ENCODE peak calls at places on chromosomes 5 and 9, in eight cellular contexts. One of them, this sample, is unnamed.

GRCh38 chr5:172466062-172466461 is 11.7 kb upstream of the SH3PXD2B start:
- DNase-seq in HCT116: no peak
- DNase-seq in NT2/D1: no peak
- DNase-seq in PC-9: no peak
- DNase-seq in spleen: no peak
- DNase-seq in mammary epithelial cell: no peak
- DNase-seq in retinal pigment epithelial cell: no peak
- DNase-seq in BE2C: no peak
- DNase-seq in this sample: no peak

GRCh38 chr9:110125207-110125751 is 82.7 kb downstream of the C9orf152 start:
- DNase-seq in HCT116: no peak
- DNase-seq in NT2/D1: peak
- DNase-seq in PC-9: no peak
- DNase-seq in spleen: peak
- DNase-seq in mammary epithelial cell: peak
- DNase-seq in retinal pigment epithelial cell: peak
- DNase-seq in BE2C: no peak
- DNase-seq in this sample: no peak

GRCh38 chr5:16776611-16777251 is 159.4 kb downstream of the MYO10 start:
- DNase-seq in HCT116: no peak
- DNase-seq in NT2/D1: peak
- DNase-seq in PC-9: no peak
- DNase-seq in spleen: no peak
- DNase-seq in mammary epithelial cell: no peak
- DNase-seq in retinal pigment epithelial cell: no peak
- DNase-seq in BE2C: peak
- DNase-seq in this sample: no peak

GRCh38 chr9:72540348-72540873 is 19.0 kb downstream of the TMC1 start:
- DNase-seq in HCT116: no peak
- DNase-seq in NT2/D1: no peak
- DNase-seq in PC-9: peak
- DNase-seq in spleen: no peak
- DNase-seq in mammary epithelial cell: peak
- DNase-seq in retinal pigment epithelial cell: no peak
- DNase-seq in BE2C: no peak
- DNase-seq in this sample: no peak

GRCh38 chr5:35863159-35863558 is 6.5 kb downstream of the IL7R start:
- DNase-seq in HCT116: no peak
- DNase-seq in NT2/D1: no peak
- DNase-seq in PC-9: no peak
- DNase-seq in spleen: no peak
- DNase-seq in mammary epithelial cell: no peak
- DNase-seq in retinal pigment epithelial cell: no peak
- DNase-seq in BE2C: no peak
- DNase-seq in this sample: no peak

GRCh38 chr9:129570450-129571297 is 50.2 kb downstream of the C9orf50 start:
- DNase-seq in HCT116: peak
- DNase-seq in NT2/D1: no peak
- DNase-seq in PC-9: peak
- DNase-seq in spleen: no peak
- DNase-seq in mammary epithelial cell: peak
- DNase-seq in retinal pigment epithelial cell: no peak
- DNase-seq in BE2C: peak
- DNase-seq in this sample: no peak

GRCh38 chr5:115033861-115034260 is 135.8 kb downstream of the TRIM36 start:
- DNase-seq in HCT116: no peak
- DNase-seq in NT2/D1: peak
- DNase-seq in PC-9: no peak
- DNase-seq in spleen: no peak
- DNase-seq in mammary epithelial cell: no peak
- DNase-seq in retinal pigment epithelial cell: no peak
- DNase-seq in BE2C: peak
- DNase-seq in this sample: no peak

GRCh38 chr9:76729116-76729515 is 35.1 kb upstream of the PCA3 start:
- DNase-seq in HCT116: no peak
- DNase-seq in NT2/D1: no peak
- DNase-seq in PC-9: no peak
- DNase-seq in spleen: no peak
- DNase-seq in mammary epithelial cell: no peak
- DNase-seq in retinal pigment epithelial cell: no peak
- DNase-seq in BE2C: no peak
- DNase-seq in this sample: no peak

GRCh38 chr9:127049044-127049443 is 73.4 kb downstream of the ANGPTL2 start:
- DNase-seq in HCT116: no peak
- DNase-seq in NT2/D1: no peak
- DNase-seq in PC-9: peak
- DNase-seq in spleen: no peak
- DNase-seq in mammary epithelial cell: peak
- DNase-seq in retinal pigment epithelial cell: peak
- DNase-seq in BE2C: no peak
- DNase-seq in this sample: peak

GRCh38 chr9:113454914-113455761 is 8.4 kb upstream of the RGS3 start:
- DNase-seq in HCT116: peak
- DNase-seq in NT2/D1: no peak
- DNase-seq in PC-9: peak
- DNase-seq in spleen: no peak
- DNase-seq in mammary epithelial cell: peak
- DNase-seq in retinal pigment epithelial cell: peak
- DNase-seq in BE2C: peak
- DNase-seq in this sample: peak

GRCh38 chr5:11555171-11555570 is 349.1 kb downstream of the CTNND2 start:
- DNase-seq in HCT116: no peak
- DNase-seq in NT2/D1: no peak
- DNase-seq in PC-9: no peak
- DNase-seq in spleen: no peak
- DNase-seq in mammary epithelial cell: no peak
- DNase-seq in retinal pigment epithelial cell: no peak
- DNase-seq in BE2C: no peak
- DNase-seq in this sample: no peak

GRCh38 chr9:78314953-78315870 is 18.3 kb downstream of the PSAT1 start:
- DNase-seq in HCT116: no peak
- DNase-seq in NT2/D1: no peak
- DNase-seq in PC-9: no peak
- DNase-seq in spleen: no peak
- DNase-seq in mammary epithelial cell: no peak
- DNase-seq in retinal pigment epithelial cell: no peak
- DNase-seq in BE2C: no peak
- DNase-seq in this sample: no peak

GRCh38 chr5:173329370-173330150 is 1.3 kb upstream of the STC2 start:
- DNase-seq in HCT116: peak
- DNase-seq in NT2/D1: no peak
- DNase-seq in PC-9: peak
- DNase-seq in spleen: no peak
- DNase-seq in mammary epithelial cell: no peak
- DNase-seq in retinal pigment epithelial cell: no peak
- DNase-seq in BE2C: peak
- DNase-seq in this sample: no peak

GRCh38 chr5:17079562-17079961 is 137.9 kb upstream of the BASP1 start:
- DNase-seq in HCT116: no peak
- DNase-seq in NT2/D1: no peak
- DNase-seq in PC-9: no peak
- DNase-seq in spleen: no peak
- DNase-seq in mammary epithelial cell: peak
- DNase-seq in retinal pigment epithelial cell: no peak
- DNase-seq in BE2C: no peak
- DNase-seq in this sample: no peak

GRCh38 chr9:21395778-21396717 is 10.8 kb upstream of the IFNA2 start:
- DNase-seq in HCT116: peak
- DNase-seq in NT2/D1: no peak
- DNase-seq in PC-9: peak
- DNase-seq in spleen: peak
- DNase-seq in mammary epithelial cell: no peak
- DNase-seq in retinal pigment epithelial cell: no peak
- DNase-seq in BE2C: peak
- DNase-seq in this sample: peak

GRCh38 chr9:70020217-70020616 is 23.4 kb upstream of the MAMDC2 start:
- DNase-seq in HCT116: no peak
- DNase-seq in NT2/D1: no peak
- DNase-seq in PC-9: peak
- DNase-seq in spleen: no peak
- DNase-seq in mammary epithelial cell: no peak
- DNase-seq in retinal pigment epithelial cell: no peak
- DNase-seq in BE2C: no peak
- DNase-seq in this sample: no peak

GRCh38 chr9:136744747-136745146 is 2.0 kb upstream of the LCN10 start:
- DNase-seq in HCT116: no peak
- DNase-seq in NT2/D1: no peak
- DNase-seq in PC-9: no peak
- DNase-seq in spleen: no peak
- DNase-seq in mammary epithelial cell: no peak
- DNase-seq in retinal pigment epithelial cell: no peak
- DNase-seq in BE2C: no peak
- DNase-seq in this sample: no peak

GRCh38 chr9:136740971-136741884 is 1.5 kb downstream of the LCN10 start:
- DNase-seq in HCT116: no peak
- DNase-seq in NT2/D1: no peak
- DNase-seq in PC-9: no peak
- DNase-seq in spleen: no peak
- DNase-seq in mammary epithelial cell: no peak
- DNase-seq in retinal pigment epithelial cell: no peak
- DNase-seq in BE2C: no peak
- DNase-seq in this sample: no peak

GRCh38 chr9:136741885-136742568 is 713 bp downstream of the LCN10 start:
- DNase-seq in HCT116: no peak
- DNase-seq in NT2/D1: no peak
- DNase-seq in PC-9: no peak
- DNase-seq in spleen: peak
- DNase-seq in mammary epithelial cell: no peak
- DNase-seq in retinal pigment epithelial cell: no peak
- DNase-seq in BE2C: no peak
- DNase-seq in this sample: peak

GRCh38 chr9:136743639-136744211 is 985 bp upstream of the LCN10 start:
- DNase-seq in HCT116: no peak
- DNase-seq in NT2/D1: no peak
- DNase-seq in PC-9: no peak
- DNase-seq in spleen: no peak
- DNase-seq in mammary epithelial cell: no peak
- DNase-seq in retinal pigment epithelial cell: no peak
- DNase-seq in BE2C: no peak
- DNase-seq in this sample: no peak

GRCh38 chr9:136742640-136743391 is at the start of gene LCN10:
- DNase-seq in HCT116: no peak
- DNase-seq in NT2/D1: no peak
- DNase-seq in PC-9: peak
- DNase-seq in spleen: no peak
- DNase-seq in mammary epithelial cell: no peak
- DNase-seq in retinal pigment epithelial cell: no peak
- DNase-seq in BE2C: no peak
- DNase-seq in this sample: no peak
- H3K4me3 ChIP-seq in HCT116: no peak
- H3K4me3 ChIP-seq in NT2/D1: peak
- H3K4me3 ChIP-seq in PC-9: no peak
- H3K4me3 ChIP-seq in spleen: peak
- H3K4me3 ChIP-seq in mammary epithelial cell: no peak
- H3K4me3 ChIP-seq in retinal pigment epithelial cell: no peak
- H3K4me3 ChIP-seq in BE2C: no peak
- H3K4me3 ChIP-seq in this sample: peak

DNA sequence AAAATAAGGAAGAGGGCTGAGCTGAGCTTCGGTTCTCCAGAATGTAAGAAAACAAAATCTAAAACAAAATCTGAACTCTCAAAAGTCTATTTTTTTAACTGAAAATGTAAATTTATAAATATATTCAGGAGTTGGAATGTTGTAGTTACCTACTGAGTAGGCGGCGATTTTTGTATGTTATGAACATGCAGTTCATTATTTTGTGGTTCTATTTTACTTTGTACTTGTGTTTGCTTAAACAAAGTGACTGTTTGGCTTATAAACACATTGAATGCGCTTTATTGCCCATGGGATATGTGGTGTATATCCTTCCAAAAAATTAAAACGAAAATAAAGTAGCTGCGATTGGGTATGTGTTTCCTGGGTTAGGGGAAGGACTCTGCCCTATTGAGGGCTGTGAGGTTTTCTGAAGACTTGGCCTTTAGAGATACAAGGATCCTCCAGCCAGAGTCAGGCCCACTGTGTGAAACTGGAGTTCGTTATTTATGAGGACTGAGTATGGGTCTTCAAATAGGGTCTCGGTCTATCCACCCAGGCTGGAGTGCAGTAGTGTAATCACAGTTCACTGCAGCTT is 3.8 kb downstream of the EGR1 start:
- DNase-seq in HCT116: peak
- DNase-seq in NT2/D1: no peak
- DNase-seq in PC-9: no peak
- DNase-seq in spleen: no peak
- DNase-seq in mammary epithelial cell: no peak
- DNase-seq in retinal pigment epithelial cell: no peak
- DNase-seq in BE2C: no peak
- DNase-seq in this sample: no peak
- H3K4me3 ChIP-seq in HCT116: no peak
- H3K4me3 ChIP-seq in NT2/D1: no peak
- H3K4me3 ChIP-seq in PC-9: no peak
- H3K4me3 ChIP-seq in spleen: no peak
- H3K4me3 ChIP-seq in mammary epithelial cell: no peak
- H3K4me3 ChIP-seq in retinal pigment epithelial cell: no peak
- H3K4me3 ChIP-seq in BE2C: no peak
- H3K4me3 ChIP-seq in this sample: no peak

GRCh38 chr9:18472915-18473314 is 1.0 kb upstream of the ADAMTSL1 start:
- DNase-seq in HCT116: no peak
- DNase-seq in NT2/D1: no peak
- DNase-seq in PC-9: no peak
- DNase-seq in spleen: no peak
- DNase-seq in mammary epithelial cell: no peak
- DNase-seq in retinal pigment epithelial cell: no peak
- DNase-seq in BE2C: no peak
- DNase-seq in this sample: no peak

GRCh38 chr9:18477121-18477705 is 3.3 kb downstream of the ADAMTSL1 start:
- DNase-seq in HCT116: no peak
- DNase-seq in NT2/D1: no peak
- DNase-seq in PC-9: no peak
- DNase-seq in spleen: no peak
- DNase-seq in mammary epithelial cell: no peak
- DNase-seq in retinal pigment epithelial cell: no peak
- DNase-seq in BE2C: no peak
- DNase-seq in this sample: no peak

GRCh38 chr9:18472435-18472834 is 1.5 kb upstream of the ADAMTSL1 start:
- DNase-seq in HCT116: no peak
- DNase-seq in NT2/D1: no peak
- DNase-seq in PC-9: no peak
- DNase-seq in spleen: no peak
- DNase-seq in mammary epithelial cell: no peak
- DNase-seq in retinal pigment epithelial cell: no peak
- DNase-seq in BE2C: no peak
- DNase-seq in this sample: no peak

GRCh38 chr9:18474778-18475177 is 825 bp downstream of the ADAMTSL1 start:
- DNase-seq in HCT116: no peak
- DNase-seq in NT2/D1: no peak
- DNase-seq in PC-9: no peak
- DNase-seq in spleen: no peak
- DNase-seq in mammary epithelial cell: no peak
- DNase-seq in retinal pigment epithelial cell: no peak
- DNase-seq in BE2C: no peak
- DNase-seq in this sample: no peak

GRCh38 chr9:18473551-18474279 is at the start of gene ADAMTSL1:
- DNase-seq in HCT116: no peak
- DNase-seq in NT2/D1: peak
- DNase-seq in PC-9: no peak
- DNase-seq in spleen: no peak
- DNase-seq in mammary epithelial cell: no peak
- DNase-seq in retinal pigment epithelial cell: peak
- DNase-seq in BE2C: peak
- DNase-seq in this sample: no peak
- H3K4me3 ChIP-seq in HCT116: no peak
- H3K4me3 ChIP-seq in NT2/D1: peak
- H3K4me3 ChIP-seq in PC-9: no peak
- H3K4me3 ChIP-seq in spleen: no peak
- H3K4me3 ChIP-seq in mammary epithelial cell: peak
- H3K4me3 ChIP-seq in retinal pigment epithelial cell: peak
- H3K4me3 ChIP-seq in BE2C: peak
- H3K4me3 ChIP-seq in this sample: no peak

GRCh38 chr5:109689740-109690455 is at the start of gene MAN2A1:
- DNase-seq in HCT116: peak
- DNase-seq in NT2/D1: no peak
- DNase-seq in PC-9: peak
- DNase-seq in spleen: no peak
- DNase-seq in mammary epithelial cell: peak
- DNase-seq in retinal pigment epithelial cell: peak
- DNase-seq in BE2C: peak
- DNase-seq in this sample: peak
- H3K4me3 ChIP-seq in HCT116: peak
- H3K4me3 ChIP-seq in NT2/D1: peak
- H3K4me3 ChIP-seq in PC-9: peak
- H3K4me3 ChIP-seq in spleen: peak
- H3K4me3 ChIP-seq in mammary epithelial cell: peak
- H3K4me3 ChIP-seq in retinal pigment epithelial cell: peak
- H3K4me3 ChIP-seq in BE2C: peak
- H3K4me3 ChIP-seq in this sample: peak

This sample was measured in CD4-positive, CD25-positive, alpha-beta regulatory T cell.